ENCODE peak calls at places on chromosomes 5 and 9, in four cellular contexts. O is mesendoderm, S is H1, G is IMR-90. T is an unnamed sample.
A peak's percentile ranks its signal among the peaks of the same experiment; 100 is the strongest.

GRCh38 chr5:137281201-137281600 is 217.9 kb downstream of the SPOCK1 start:
- DNase-seq in O (no peak), G (no peak), S (no peak), T (no peak)

GRCh38 chr9:95741631-95742030 is 133.9 kb upstream of the ERCC6L2 start:
- DNase-seq in O (no peak), G (no peak), S (no peak), T (no peak)

GRCh38 chr9:14993061-14993800 is 83.0 kb upstream of the FREM1 start:
- DNase-seq in S (peak; percentile 88), G (peak; percentile 54), O (peak; percentile 96), T (peak; percentile 86)

GRCh38 chr9:73810585-73811215 is 659.0 kb downstream of the ANXA1 start:
- DNase-seq in G (no peak), S (no peak), O (no peak), T (no peak)

GRCh38 chr5:141513627-141514329 is 24.9 kb downstream of the PCDHGC5 start:
- DNase-seq in G (peak; percentile 87), O (peak; percentile 93), S (peak; percentile 80), T (peak; percentile 91)

GRCh38 chr9:134333874-134334581 is 7.8 kb downstream of the RXRA start:
- DNase-seq in O (no peak), S (no peak), G (no peak), T (no peak)

GRCh38 chr9:135906291-135907005 is 898 bp downstream of the CAMSAP1 start:
- DNase-seq in G (peak; percentile 62), S (peak; percentile 57), O (no peak), T (peak; percentile 23)

GRCh38 chr5:74507596-74507995 is 132.9 kb downstream of the ENC1 start:
- DNase-seq in S (no peak), G (no peak), O (peak; percentile 89), T (no peak)

GRCh38 chr9:115135786-115136185 is 17.8 kb upstream of the TNC start:
- DNase-seq in O (no peak), G (peak; percentile 74), S (no peak), T (no peak)

GRCh38 chr5:12794476-12795332 is 890.5 kb upstream of the CTNND2 start:
- DNase-seq in O (no peak), S (no peak), G (no peak), T (no peak)

GRCh38 chr5:167767775-167768174 is 523.7 kb upstream of the WWC1 start:
- DNase-seq in S (no peak), O (no peak), G (peak; percentile 25), T (no peak)

GRCh38 chr5:37112383-37112991 is 136.7 kb downstream of the CPLANE1 start:
- DNase-seq in O (no peak), S (no peak), G (peak; percentile 7), T (no peak)

DNA sequence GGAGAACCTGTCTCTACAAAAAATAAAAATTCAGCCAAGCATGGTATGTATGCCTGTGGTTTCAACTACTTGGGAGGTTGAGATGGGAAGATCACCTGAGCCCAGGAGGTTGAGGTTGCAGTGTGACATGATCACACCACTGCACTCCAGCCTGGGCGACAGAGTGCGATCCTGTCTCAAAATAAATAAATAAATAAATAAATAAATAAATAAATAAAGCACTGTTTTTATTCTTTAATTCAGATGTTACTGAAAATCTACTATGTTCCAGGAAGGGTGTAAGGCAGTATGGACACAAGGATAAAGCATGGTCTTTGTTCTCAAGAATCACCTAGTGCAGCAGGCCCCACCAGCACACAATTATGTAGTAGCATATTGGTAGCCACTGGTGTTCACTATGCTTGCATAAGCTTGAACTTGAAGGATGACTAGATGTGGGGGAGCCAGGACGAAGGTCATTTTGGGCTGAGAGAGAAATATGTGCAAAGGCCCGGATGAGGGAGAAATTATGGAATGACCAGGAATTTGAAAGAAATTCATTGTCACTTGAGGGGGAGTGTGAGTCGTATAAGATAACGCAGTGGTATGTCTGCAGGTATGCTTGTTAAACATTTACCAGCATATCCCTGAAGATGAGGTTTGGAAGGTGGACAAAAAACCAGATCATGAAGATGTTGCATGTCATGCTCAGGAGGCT is 70.2 kb upstream of the CD180 start:
- DNase-seq in G (no peak), O (no peak), S (no peak), T (no peak)
- H4K8ac ChIP-seq in G (no peak overlapping the region), O (no peak overlapping the region), S (no peak overlapping the region), T (no peak overlapping the region)

GRCh38 chr9:98147582-98147981 is 28.6 kb upstream of the TRIM14 start:
- DNase-seq in G (peak; percentile 13), S (no peak), O (no peak), T (no peak)

GRCh38 chr9:98150164-98150563 is 31.1 kb upstream of the TRIM14 start:
- DNase-seq in G (no peak), O (no peak), S (no peak), T (no peak)

GRCh38 chr9:98149422-98149821 is 30.4 kb upstream of the TRIM14 start:
- DNase-seq in S (no peak), G (no peak), O (no peak), T (no peak)

GRCh38 chr9:98146101-98146991 is 27.3 kb upstream of the TRIM14 start:
- DNase-seq in G (peak; percentile 27), O (peak; percentile 70), S (no peak), T (no peak)

DNA sequence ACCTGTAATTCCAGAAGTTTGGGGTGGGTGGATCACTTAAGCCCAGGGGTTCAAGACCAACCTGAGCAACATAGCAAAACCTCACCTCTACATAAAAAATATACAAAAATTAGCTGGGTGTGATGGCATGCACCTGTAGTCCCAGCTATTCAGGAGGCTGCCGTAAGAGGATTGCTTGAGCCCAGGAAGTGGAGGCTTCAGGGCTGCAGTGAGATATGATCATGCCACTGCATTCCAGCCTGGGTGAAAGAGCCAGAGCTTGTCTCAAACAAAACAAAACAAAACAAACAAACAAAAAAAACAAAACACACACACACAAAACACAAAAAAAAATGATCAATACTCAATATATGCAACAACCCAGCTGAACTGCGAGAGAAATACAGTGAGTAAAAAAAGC is 29.5 kb upstream of the TRIM14 start:
- DNase-seq in O (no peak), G (no peak), S (no peak), T (no peak)
- H2AK5ac ChIP-seq in O (no peak overlapping the region), G (no peak overlapping the region), S (no peak overlapping the region), T (no peak overlapping the region)

GRCh38 chr9:137688725-137689124 is 69.9 kb downstream of the EHMT1 start:
- DNase-seq in G (no peak), S (no peak), O (no peak), T (no peak)

GRCh38 chr9:137688261-137688660 is 69.5 kb downstream of the EHMT1 start:
- DNase-seq in G (no peak), S (no peak), O (no peak), T (no peak)

GRCh38 chr9:137683307-137683864 is 64.6 kb downstream of the EHMT1 start:
- DNase-seq in O (no peak), S (no peak), G (no peak), T (no peak)

GRCh38 chr9:137685035-137685885 is 66.5 kb downstream of the EHMT1 start:
- DNase-seq in G (peak; percentile 90), S (no peak), O (no peak), T (no peak)

GRCh38 chr9:137685886-137686420 is 67.1 kb downstream of the EHMT1 start:
- DNase-seq in G (no peak), S (no peak), O (no peak), T (no peak)
- H3K4ac ChIP-seq in G (peak overlapping the region; percentile 64), S (no peak overlapping the region), O (no peak overlapping the region), T (no peak overlapping the region)

DNA sequence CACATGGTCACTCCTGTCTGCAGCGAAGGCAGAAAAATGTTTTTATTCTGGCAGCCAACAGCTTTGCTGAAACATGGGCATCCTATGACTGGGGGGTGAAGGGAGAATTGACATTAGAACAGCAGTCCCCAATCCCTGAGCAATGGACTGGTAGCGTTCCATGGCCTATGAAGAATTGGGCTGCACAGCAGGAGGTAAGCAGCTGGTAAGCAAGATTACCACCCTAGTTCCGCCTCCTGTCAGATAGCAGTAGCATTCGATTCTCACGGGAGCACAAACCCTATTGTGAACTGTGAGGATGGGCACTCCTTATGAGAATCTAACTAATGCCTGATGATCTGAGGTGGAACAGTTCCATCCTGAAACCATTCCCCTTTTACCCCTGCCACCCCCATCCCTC is 93.0 kb upstream of the FTMT start:
- DNase-seq in S (no peak), O (peak; percentile 78), G (no peak), T (no peak)
- H4K8ac ChIP-seq in S (no peak overlapping the region), O (no peak overlapping the region), G (no peak overlapping the region), T (no peak overlapping the region)

GRCh38 chr5:157322581-157322980 is 56.7 kb downstream of the CYFIP2 start:
- DNase-seq in G (no peak), S (no peak), O (no peak), T (no peak)
- H2AK5ac ChIP-seq in G (no peak overlapping the region), S (no peak overlapping the region), O (no peak overlapping the region), T (no peak overlapping the region)

DNA sequence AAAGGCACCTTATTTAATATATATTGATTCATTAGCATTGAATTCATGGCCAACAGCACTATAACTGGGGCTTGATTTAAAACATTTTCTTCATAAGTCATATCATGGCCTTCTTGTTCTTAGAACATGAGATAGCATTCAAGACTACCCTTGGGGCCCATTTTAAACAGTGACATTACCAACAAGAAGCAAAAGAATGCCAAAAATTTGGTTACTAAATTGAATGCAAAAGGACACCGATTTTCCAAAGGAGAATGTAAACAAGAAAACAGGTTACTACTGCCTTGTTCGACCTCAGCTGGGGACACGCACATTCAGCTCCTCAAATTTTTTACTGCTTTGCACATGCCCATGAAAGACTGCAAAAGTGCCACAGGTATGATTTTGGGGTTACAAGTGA is 219.4 kb upstream of the TLE4 start:
- DNase-seq in O (peak; percentile 83), S (no peak), G (no peak), T (no peak)
- H3K4ac ChIP-seq in O (no peak overlapping the region), S (no peak overlapping the region), G (no peak overlapping the region), T (no peak overlapping the region)

T was measured in neuronal stem cell.